ENCODE peak calls at places on chromosome 6, in ten cellular contexts. One of them, this sample, is unnamed.

GRCh38 chr6:46652232-46652602 is 401 bp downstream of the CYP39A1 start:
- DNase-seq in AG10803: no peak
- DNase-seq in GM12878: no peak
- DNase-seq in left ventricle myocardium inferior: no peak
- DNase-seq in fibroblast of pulmonary artery: no peak
- DNase-seq in SJSA1: no peak
- DNase-seq in cardiac muscle cell: no peak
- DNase-seq in dorsolateral prefrontal cortex: no peak
- DNase-seq in A549: no peak
- DNase-seq in WERI-Rb-1: no peak
- DNase-seq in this sample: no peak

GRCh38 chr6:89242574-89243330 is 25.6 kb upstream of the GABRR1 start:
- DNase-seq in SJSA1: peak
- DNase-seq in A549: peak
- DNase-seq in AG10803: peak
- DNase-seq in fibroblast of pulmonary artery: peak
- DNase-seq in dorsolateral prefrontal cortex: no peak
- DNase-seq in cardiac muscle cell: peak
- DNase-seq in WERI-Rb-1: peak
- DNase-seq in left ventricle myocardium inferior: no peak
- DNase-seq in GM12878: no peak
- DNase-seq in this sample: no peak

GRCh38 chr6:6006428-6007310 is at the start of gene NRN1:
- DNase-seq in GM12878: no peak
- DNase-seq in fibroblast of pulmonary artery: no peak
- DNase-seq in A549: no peak
- DNase-seq in SJSA1: peak
- DNase-seq in left ventricle myocardium inferior: no peak
- DNase-seq in dorsolateral prefrontal cortex: no peak
- DNase-seq in AG10803: peak
- DNase-seq in WERI-Rb-1: peak
- DNase-seq in cardiac muscle cell: no peak
- DNase-seq in this sample: no peak

GRCh38 chr6:112936476-112936875 is 589.3 kb downstream of the RFPL4B start:
- DNase-seq in A549: no peak
- DNase-seq in GM12878: no peak
- DNase-seq in AG10803: peak
- DNase-seq in fibroblast of pulmonary artery: peak
- DNase-seq in left ventricle myocardium inferior: no peak
- DNase-seq in WERI-Rb-1: no peak
- DNase-seq in dorsolateral prefrontal cortex: no peak
- DNase-seq in cardiac muscle cell: peak
- DNase-seq in SJSA1: no peak
- DNase-seq in this sample: no peak

GRCh38 chr6:166344240-166344639 is 1.9 kb upstream of the SFT2D1 start:
- DNase-seq in SJSA1: no peak
- DNase-seq in WERI-Rb-1: no peak
- DNase-seq in left ventricle myocardium inferior: no peak
- DNase-seq in A549: no peak
- DNase-seq in cardiac muscle cell: no peak
- DNase-seq in fibroblast of pulmonary artery: no peak
- DNase-seq in AG10803: no peak
- DNase-seq in GM12878: no peak
- DNase-seq in dorsolateral prefrontal cortex: no peak
- DNase-seq in this sample: no peak

GRCh38 chr6:1895721-1896120 is 286.0 kb downstream of the FOXC1 start:
- DNase-seq in fibroblast of pulmonary artery: no peak
- DNase-seq in left ventricle myocardium inferior: no peak
- DNase-seq in cardiac muscle cell: no peak
- DNase-seq in AG10803: peak
- DNase-seq in GM12878: no peak
- DNase-seq in WERI-Rb-1: no peak
- DNase-seq in dorsolateral prefrontal cortex: no peak
- DNase-seq in SJSA1: no peak
- DNase-seq in A549: no peak
- DNase-seq in this sample: no peak

GRCh38 chr6:163438940-163439335 is 24.4 kb downstream of the QKI start:
- DNase-seq in cardiac muscle cell: no peak
- DNase-seq in fibroblast of pulmonary artery: no peak
- DNase-seq in A549: no peak
- DNase-seq in SJSA1: no peak
- DNase-seq in AG10803: no peak
- DNase-seq in WERI-Rb-1: no peak
- DNase-seq in GM12878: no peak
- DNase-seq in dorsolateral prefrontal cortex: peak
- DNase-seq in left ventricle myocardium inferior: peak
- DNase-seq in this sample: no peak

GRCh38 chr6:13096084-13096483 is 232.3 kb downstream of the TBC1D7 start:
- DNase-seq in SJSA1: no peak
- DNase-seq in left ventricle myocardium inferior: no peak
- DNase-seq in fibroblast of pulmonary artery: no peak
- DNase-seq in A549: no peak
- DNase-seq in cardiac muscle cell: no peak
- DNase-seq in dorsolateral prefrontal cortex: no peak
- DNase-seq in WERI-Rb-1: no peak
- DNase-seq in AG10803: no peak
- DNase-seq in GM12878: no peak
- DNase-seq in this sample: no peak

GRCh38 chr6:44967481-44967880 is 360.6 kb upstream of the RUNX2 start:
- DNase-seq in cardiac muscle cell: peak
- DNase-seq in dorsolateral prefrontal cortex: no peak
- DNase-seq in left ventricle myocardium inferior: no peak
- DNase-seq in GM12878: no peak
- DNase-seq in SJSA1: no peak
- DNase-seq in AG10803: peak
- DNase-seq in fibroblast of pulmonary artery: peak
- DNase-seq in A549: no peak
- DNase-seq in WERI-Rb-1: no peak
- DNase-seq in this sample: no peak

GRCh38 chr6:33199687-33200233 is 705 bp downstream of the RXRB start:
- DNase-seq in AG10803: peak
- DNase-seq in cardiac muscle cell: peak
- DNase-seq in A549: peak
- DNase-seq in dorsolateral prefrontal cortex: no peak
- DNase-seq in left ventricle myocardium inferior: peak
- DNase-seq in fibroblast of pulmonary artery: peak
- DNase-seq in GM12878: no peak
- DNase-seq in WERI-Rb-1: peak
- DNase-seq in SJSA1: no peak
- DNase-seq in this sample: no peak

GRCh38 chr6:11069760-11070159 is 23.9 kb upstream of the SMIM13 start:
- DNase-seq in dorsolateral prefrontal cortex: no peak
- DNase-seq in A549: no peak
- DNase-seq in GM12878: no peak
- DNase-seq in SJSA1: no peak
- DNase-seq in WERI-Rb-1: no peak
- DNase-seq in AG10803: no peak
- DNase-seq in fibroblast of pulmonary artery: no peak
- DNase-seq in left ventricle myocardium inferior: no peak
- DNase-seq in cardiac muscle cell: no peak
- DNase-seq in this sample: no peak

GRCh38 chr6:15429146-15430110 is 183.6 kb downstream of the JARID2 start:
- DNase-seq in A549: no peak
- DNase-seq in WERI-Rb-1: no peak
- DNase-seq in AG10803: peak
- DNase-seq in fibroblast of pulmonary artery: peak
- DNase-seq in cardiac muscle cell: peak
- DNase-seq in left ventricle myocardium inferior: no peak
- DNase-seq in SJSA1: peak
- DNase-seq in dorsolateral prefrontal cortex: no peak
- DNase-seq in GM12878: no peak
- DNase-seq in this sample: no peak

GRCh38 chr6:158397578-158397977 is 85.3 kb downstream of the TULP4 start:
- DNase-seq in dorsolateral prefrontal cortex: no peak
- DNase-seq in A549: no peak
- DNase-seq in fibroblast of pulmonary artery: no peak
- DNase-seq in SJSA1: no peak
- DNase-seq in WERI-Rb-1: no peak
- DNase-seq in cardiac muscle cell: no peak
- DNase-seq in AG10803: no peak
- DNase-seq in GM12878: no peak
- DNase-seq in left ventricle myocardium inferior: no peak
- DNase-seq in this sample: no peak

GRCh38 chr6:22470454-22471368 is 98.7 kb upstream of the HDGFL1 start:
- DNase-seq in cardiac muscle cell: peak
- DNase-seq in dorsolateral prefrontal cortex: no peak
- DNase-seq in GM12878: peak
- DNase-seq in fibroblast of pulmonary artery: peak
- DNase-seq in left ventricle myocardium inferior: peak
- DNase-seq in SJSA1: peak
- DNase-seq in WERI-Rb-1: no peak
- DNase-seq in A549: peak
- DNase-seq in AG10803: peak
- DNase-seq in this sample: no peak

GRCh38 chr6:75402296-75402695 is 91.3 kb downstream of the FILIP1 start:
- DNase-seq in A549: no peak
- DNase-seq in GM12878: no peak
- DNase-seq in cardiac muscle cell: no peak
- DNase-seq in WERI-Rb-1: no peak
- DNase-seq in left ventricle myocardium inferior: peak
- DNase-seq in fibroblast of pulmonary artery: peak
- DNase-seq in AG10803: peak
- DNase-seq in SJSA1: peak
- DNase-seq in dorsolateral prefrontal cortex: no peak
- DNase-seq in this sample: no peak

GRCh38 chr6:124373386-124373785 is 569.7 kb downstream of the NKAIN2 start:
- DNase-seq in SJSA1: no peak
- DNase-seq in dorsolateral prefrontal cortex: no peak
- DNase-seq in A549: no peak
- DNase-seq in AG10803: no peak
- DNase-seq in cardiac muscle cell: no peak
- DNase-seq in WERI-Rb-1: no peak
- DNase-seq in fibroblast of pulmonary artery: no peak
- DNase-seq in left ventricle myocardium inferior: no peak
- DNase-seq in GM12878: no peak
- DNase-seq in this sample: no peak

GRCh38 chr6:81476881-81477280 is 275.6 kb downstream of the TENT5A start:
- DNase-seq in A549: no peak
- DNase-seq in cardiac muscle cell: peak
- DNase-seq in GM12878: no peak
- DNase-seq in dorsolateral prefrontal cortex: no peak
- DNase-seq in SJSA1: no peak
- DNase-seq in left ventricle myocardium inferior: no peak
- DNase-seq in fibroblast of pulmonary artery: peak
- DNase-seq in AG10803: peak
- DNase-seq in WERI-Rb-1: no peak
- DNase-seq in this sample: no peak

DNA sequence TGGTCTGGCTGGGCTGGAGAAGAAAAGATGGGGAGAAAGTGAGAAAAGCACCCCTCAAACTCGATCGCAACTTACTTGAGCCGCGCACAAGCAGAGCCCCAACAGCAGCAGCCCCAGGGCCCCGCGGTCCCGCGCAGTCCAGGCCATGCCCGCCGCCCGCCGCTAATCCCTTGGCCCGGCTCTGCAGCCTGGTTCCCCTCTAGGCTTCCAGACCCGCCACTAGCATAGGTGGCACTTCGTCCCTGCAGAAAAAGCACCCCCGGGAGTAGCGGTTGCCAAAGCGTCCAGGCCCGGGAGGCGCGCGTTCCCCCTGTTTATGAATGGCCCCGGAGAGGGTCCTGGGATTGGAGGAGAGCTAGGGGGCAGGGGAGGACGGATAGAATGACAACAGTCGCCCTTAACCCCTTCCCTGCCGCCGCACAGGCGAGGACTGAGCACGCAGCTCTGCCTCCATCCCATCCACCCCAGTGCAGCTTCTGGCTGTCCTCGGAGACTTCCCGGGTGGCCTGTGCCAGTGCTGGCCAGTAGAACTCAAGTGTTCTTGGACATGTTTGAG is 19.9 kb downstream of the COL9A1 start:
- DNase-seq in fibroblast of pulmonary artery: no peak
- DNase-seq in cardiac muscle cell: no peak
- DNase-seq in AG10803: no peak
- DNase-seq in dorsolateral prefrontal cortex: no peak
- DNase-seq in left ventricle myocardium inferior: no peak
- DNase-seq in A549: no peak
- DNase-seq in SJSA1: no peak
- DNase-seq in WERI-Rb-1: no peak
- DNase-seq in GM12878: no peak
- DNase-seq in this sample: no peak
- H3K4me3 ChIP-seq in fibroblast of pulmonary artery: no peak
- H3K4me3 ChIP-seq in cardiac muscle cell: peak
- H3K4me3 ChIP-seq in AG10803: no peak
- H3K4me3 ChIP-seq in dorsolateral prefrontal cortex: peak
- H3K4me3 ChIP-seq in left ventricle myocardium inferior: peak
- H3K4me3 ChIP-seq in A549: no peak
- H3K4me3 ChIP-seq in SJSA1: no peak
- H3K4me3 ChIP-seq in WERI-Rb-1: no peak
- H3K4me3 ChIP-seq in GM12878: no peak
- H3K4me3 ChIP-seq in this sample: no peak

GRCh38 chr6:95517004-95517403 is 60.3 kb upstream of the MANEA start:
- DNase-seq in AG10803: no peak
- DNase-seq in fibroblast of pulmonary artery: no peak
- DNase-seq in left ventricle myocardium inferior: no peak
- DNase-seq in A549: no peak
- DNase-seq in GM12878: no peak
- DNase-seq in WERI-Rb-1: no peak
- DNase-seq in dorsolateral prefrontal cortex: no peak
- DNase-seq in cardiac muscle cell: no peak
- DNase-seq in SJSA1: no peak
- DNase-seq in this sample: no peak
- H3K4me3 ChIP-seq in AG10803: no peak
- H3K4me3 ChIP-seq in fibroblast of pulmonary artery: no peak
- H3K4me3 ChIP-seq in left ventricle myocardium inferior: no peak
- H3K4me3 ChIP-seq in A549: no peak
- H3K4me3 ChIP-seq in GM12878: no peak
- H3K4me3 ChIP-seq in WERI-Rb-1: no peak
- H3K4me3 ChIP-seq in dorsolateral prefrontal cortex: no peak
- H3K4me3 ChIP-seq in cardiac muscle cell: no peak
- H3K4me3 ChIP-seq in SJSA1: no peak
- H3K4me3 ChIP-seq in this sample: no peak

DNA sequence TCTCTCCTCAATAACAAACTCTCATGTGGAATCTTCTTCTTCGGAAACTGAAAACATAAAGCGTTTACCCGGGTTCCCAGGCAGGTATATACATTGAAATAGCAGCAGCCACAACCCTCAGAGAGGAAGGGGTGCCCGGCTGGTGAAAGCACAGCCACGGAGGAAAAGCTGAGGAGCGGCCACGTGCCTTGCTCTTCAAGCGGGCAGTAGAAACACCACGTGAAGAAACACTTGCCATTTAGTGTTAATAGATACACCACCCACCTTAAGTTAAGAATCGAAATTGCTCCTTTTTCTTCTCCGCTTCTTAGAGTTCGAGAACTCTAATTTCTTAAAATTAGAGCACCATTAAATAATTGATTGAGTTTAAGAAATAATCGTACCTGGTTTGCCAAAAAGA is 305 bp downstream of the THBS2 start:
- DNase-seq in A549: no peak
- DNase-seq in AG10803: no peak
- DNase-seq in WERI-Rb-1: no peak
- DNase-seq in fibroblast of pulmonary artery: peak
- DNase-seq in SJSA1: no peak
- DNase-seq in cardiac muscle cell: peak
- DNase-seq in GM12878: no peak
- DNase-seq in left ventricle myocardium inferior: no peak
- DNase-seq in dorsolateral prefrontal cortex: no peak
- DNase-seq in this sample: no peak
- H3K4me3 ChIP-seq in A549: no peak
- H3K4me3 ChIP-seq in AG10803: peak
- H3K4me3 ChIP-seq in WERI-Rb-1: no peak
- H3K4me3 ChIP-seq in fibroblast of pulmonary artery: peak
- H3K4me3 ChIP-seq in SJSA1: no peak
- H3K4me3 ChIP-seq in cardiac muscle cell: peak
- H3K4me3 ChIP-seq in GM12878: no peak
- H3K4me3 ChIP-seq in left ventricle myocardium inferior: peak
- H3K4me3 ChIP-seq in dorsolateral prefrontal cortex: peak
- H3K4me3 ChIP-seq in this sample: peak

GRCh38 chr6:141326925-141327324 is 805.8 kb upstream of the GJE1 start:
- DNase-seq in AG10803: no peak
- DNase-seq in GM12878: no peak
- DNase-seq in SJSA1: no peak
- DNase-seq in left ventricle myocardium inferior: no peak
- DNase-seq in cardiac muscle cell: peak
- DNase-seq in WERI-Rb-1: no peak
- DNase-seq in A549: no peak
- DNase-seq in dorsolateral prefrontal cortex: no peak
- DNase-seq in fibroblast of pulmonary artery: no peak
- DNase-seq in this sample: no peak
- H3K4me3 ChIP-seq in AG10803: peak
- H3K4me3 ChIP-seq in GM12878: no peak
- H3K4me3 ChIP-seq in SJSA1: peak
- H3K4me3 ChIP-seq in left ventricle myocardium inferior: peak
- H3K4me3 ChIP-seq in cardiac muscle cell: no peak
- H3K4me3 ChIP-seq in WERI-Rb-1: no peak
- H3K4me3 ChIP-seq in A549: peak
- H3K4me3 ChIP-seq in dorsolateral prefrontal cortex: no peak
- H3K4me3 ChIP-seq in fibroblast of pulmonary artery: peak
- H3K4me3 ChIP-seq in this sample: no peak